ENCODE peak calls at places on chromosomes 6 and 20, in five cellular contexts. A is GM23248, V is GM20000, U is progenitor cell of endocrine pancreas, F is bronchial epithelial cell. P is an unnamed sample.

GRCh38 chr6:166523782-166524569 is 62.5 kb downstream of the RAMACL start:
- DNase-seq in U (no peak), F (no peak), A (no peak), V (no peak), P (no peak)

GRCh38 chr6:44169154-44169553 is 10.5 kb downstream of the CAPN11 start:
- DNase-seq in F (no peak), V (no peak), U (no peak), A (peak), P (no peak)

GRCh38 chr6:118198746-118199145 is 291.7 kb downstream of the SLC35F1 start:
- DNase-seq in A (peak), V (no peak), F (peak), U (no peak), P (peak)

GRCh38 chr6:11806561-11807317 is 28.1 kb upstream of the ADTRP start:
- DNase-seq in F (peak), A (no peak), U (no peak), V (no peak), P (peak)

GRCh38 chr20:57531986-57532566 is 7.1 kb upstream of the CTCFL start:
- DNase-seq in V (no peak), F (no peak), U (no peak), A (no peak), P (no peak)

GRCh38 chr6:149464411-149464810 is 20.4 kb downstream of the ZC3H12D start:
- DNase-seq in A (no peak), F (no peak), U (no peak), V (no peak), P (no peak)

GRCh38 chr6:90095788-90096187 is 200.9 kb downstream of the BACH2 start:
- DNase-seq in A (peak), F (no peak), V (no peak), U (no peak), P (peak)

GRCh38 chr6:156511570-156511969 is 265.6 kb upstream of the ARID1B start:
- DNase-seq in U (no peak), F (no peak), A (no peak), V (no peak), P (no peak)

GRCh38 chr6:1392813-1393640 is 3.7 kb downstream of the FOXF2 start:
- DNase-seq in U (no peak), F (no peak), A (no peak), V (no peak), P (no peak)

GRCh38 chr20:50980071-50980681 is 21.6 kb downstream of the MOCS3 start:
- DNase-seq in A (peak), V (no peak), U (no peak), F (peak), P (peak)

GRCh38 chr6:157272866-157273755 is 50.2 kb downstream of the TMEM242 start:
- DNase-seq in U (no peak), V (no peak), A (peak), F (no peak), P (no peak)

GRCh38 chr20:34316191-34316814 is 13.1 kb upstream of the AHCY start:
- DNase-seq in V (no peak), F (peak), A (peak), U (no peak), P (peak)

GRCh38 chr6:78398292-78398691 is 469.1 kb upstream of the IRAK1BP1 start:
- DNase-seq in F (no peak), A (no peak), V (no peak), U (no peak), P (no peak)

GRCh38 chr6:41182069-41183034 is 18.6 kb downstream of the TREML2 start:
- DNase-seq in A (peak), F (peak), U (no peak), V (peak), P (peak)

GRCh38 chr20:58839474-58839874 is 11.2 kb downstream of the GNAS-AS1 start:
- DNase-seq in A (peak), U (no peak), V (peak), F (no peak), P (no peak)

GRCh38 chr6:139533573-139534471 is 159.4 kb upstream of the CITED2 start:
- DNase-seq in V (no peak), U (no peak), F (peak), A (peak), P (peak)